ENCODE peak calls at places on chromosomes 5 and 9, in four cellular contexts. I is NCI-H1092, V is psoas muscle, O is frontal cortex. K is an unnamed sample.
A peak's percentile ranks its signal among the peaks of the same experiment; 100 is the strongest.

GRCh38 chr5:150918613-150919012 is 13.8 kb upstream of the ZNF300 start:
- DNase-seq in I (no peak), V (no peak), O (no peak), K (no peak)

GRCh38 chr5:124132843-124133242 is 613.6 kb downstream of the ZNF608 start:
- DNase-seq in I (no peak), V (no peak), O (no peak), K (peak; percentile 7)

GRCh38 chr9:20640331-20641187 is 18.3 kb upstream of the MLLT3 start:
- DNase-seq in I (peak; percentile 69), V (peak; percentile 17), O (no peak), K (no peak)

GRCh38 chr5:100644206-100644605 is 109.0 kb downstream of the FAM174A start:
- DNase-seq in I (no peak), V (no peak), O (no peak), K (no peak)

GRCh38 chr9:120091206-120091605 is 488.8 kb downstream of the CDK5RAP2 start:
- DNase-seq in I (no peak), V (no peak), O (no peak), K (no peak)

GRCh38 chr9:99465231-99465891 is 243.3 kb downstream of the SEC61B start:
- DNase-seq in I (peak; percentile 76), V (no peak), O (no peak), K (no peak)

GRCh38 chr9:98607152-98607551 is 101.6 kb downstream of the GABBR2 start:
- DNase-seq in I (no peak), V (no peak), O (no peak), K (no peak)

GRCh38 chr9:109192732-109193361 is 25.8 kb upstream of the FRRS1L start:
- DNase-seq in I (peak; percentile 28), V (no peak), O (no peak), K (no peak)

GRCh38 chr5:50724262-50724661 is 57.8 kb downstream of the PARP8 start:
- DNase-seq in I (no peak), V (no peak), O (no peak), K (no peak)

GRCh38 chr5:115551415-115551814 is 6.8 kb upstream of the FEM1C start:
- DNase-seq in I (no peak), V (no peak), O (no peak), K (no peak)

GRCh38 chr5:17061973-17062470 is 125.9 kb upstream of the MYO10 start:
- DNase-seq in I (no peak), V (no peak), O (no peak), K (no peak)

GRCh38 chr5:82808960-82809359 is 268.2 kb downstream of the TMEM167A start:
- DNase-seq in I (no peak), V (no peak), O (no peak), K (no peak)

GRCh38 chr5:121758640-121759039 is 93.0 kb upstream of the FTMT start:
- DNase-seq in I (no peak), V (no peak), O (no peak), K (no peak)

GRCh38 chr9:101369286-101369685 is 15.5 kb downstream of the BAAT start:
- DNase-seq in I (no peak), V (no peak), O (no peak), K (no peak)

GRCh38 chr5:22541037-22541436 is 312.1 kb downstream of the CDH12 start:
- DNase-seq in I (peak; percentile 97), V (no peak), O (no peak), K (peak; percentile 88)

GRCh38 chr9:136209786-136210185 is 4.9 kb upstream of the LHX3 start:
- DNase-seq in I (no peak), V (no peak), O (no peak), K (no peak)

GRCh38 chr9:38467404-38467803 is 43.1 kb upstream of the IGFBPL1 start:
- DNase-seq in I (peak; percentile 47), V (no peak), O (no peak), K (no peak)

GRCh38 chr9:71042448-71042847 is 79.0 kb downstream of the TRPM3 start:
- DNase-seq in I (no peak), V (no peak), O (no peak), K (no peak)

GRCh38 chr5:36744041-36744677 is 132.4 kb upstream of the NIPBL start:
- DNase-seq in I (no peak), V (no peak), O (no peak), K (no peak)

GRCh38 chr5:145752534-145752933 is 82.6 kb downstream of the PRELID2 start:
- DNase-seq in I (no peak), V (no peak), O (no peak), K (no peak)

GRCh38 chr9:109012009-109012875 is 1.1 kb downstream of the CTNNAL1 start:
- DNase-seq in I (peak; percentile 17), V (peak; percentile 62), O (peak; percentile 31), K (no peak)

GRCh38 chr9:88433583-88434240 is 45.5 kb downstream of the SPIN1 start:
- DNase-seq in I (no peak), V (no peak), O (no peak), K (no peak)

GRCh38 chr5:113337515-113338140 is 97.2 kb downstream of the TSSK1B start:
- DNase-seq in I (no peak), V (no peak), O (no peak), K (no peak)

GRCh38 chr5:32794086-32794485 is 83.0 kb downstream of the NPR3 start:
- DNase-seq in I (no peak), V (no peak), O (no peak), K (no peak)

GRCh38 chr5:61657010-61657409 is 325.0 kb downstream of the ZSWIM6 start:
- DNase-seq in I (no peak), V (no peak), O (no peak), K (no peak)

GRCh38 chr5:88489433-88489832 is 220.8 kb upstream of the TMEM161B start:
- DNase-seq in I (no peak), V (no peak), O (no peak), K (peak; percentile 35)

GRCh38 chr5:537098-537497 is 12.8 kb upstream of the SLC9A3 start:
- DNase-seq in I (no peak), V (peak; percentile 4), O (no peak), K (no peak)

GRCh38 chr9:93672622-93673270 is 96.4 kb downstream of the PHF2 start:
- DNase-seq in I (no peak), V (no peak), O (no peak), K (no peak)

GRCh38 chr5:142186821-142187594 is 78.4 kb downstream of the NDFIP1 start:
- DNase-seq in I (no peak), V (no peak), O (no peak), K (no peak)

GRCh38 chr5:116557669-116558271 is 16.9 kb downstream of the SEMA6A start:
- DNase-seq in I (no peak), V (no peak), O (no peak), K (no peak)

GRCh38 chr5:154901276-154901675 is 36.7 kb downstream of the GEMIN5 start:
- DNase-seq in I (no peak), V (no peak), O (no peak), K (no peak)

GRCh38 chr5:91499943-91500531 is 116.9 kb upstream of the ARRDC3 start:
- DNase-seq in I (no peak), V (no peak), O (no peak), K (peak; percentile 10)

GRCh38 chr5:28737682-28738081 is 1699.3 kb upstream of the CDH9 start:
- DNase-seq in I (no peak), V (no peak), O (no peak), K (no peak)

GRCh38 chr5:73192375-73192774 is 19.4 kb downstream of the TMEM174 start:
- DNase-seq in I (no peak), V (no peak), O (no peak), K (no peak)

GRCh38 chr5:60945760-60946253 is 802 bp downstream of the NDUFAF2 start:
- DNase-seq in I (no peak), V (no peak), O (no peak), K (no peak)

GRCh38 chr5:169272731-169273401 is 28.1 kb downstream of the SLIT3 start:
- DNase-seq in I (peak; percentile 48), V (no peak), O (no peak), K (no peak)

K was measured in NCI-H1930.